ENCODE peak calls at places on chromosomes 1 and 21, in four cellular contexts. S is AG04450, R is MCF 10A, Y is heart right ventricle. A is an unnamed sample.

GRCh38 chr21:33988237-33988835 is 72.7 kb upstream of the ATP5PO start:
- DNase-seq in Y (no peak), R (no peak), S (no peak), A (no peak)

GRCh38 chr1:35851175-35851869 is 31.7 kb upstream of the AGO1 start:
- DNase-seq in S (peak; percentile 27), Y (no peak), R (no peak), A (no peak)

GRCh38 chr1:115744876-115745275 is 23.6 kb downstream of the CASQ2 start:
- DNase-seq in R (no peak), S (no peak), Y (no peak), A (no peak)

GRCh38 chr21:41199588-41199987 is 31.6 kb downstream of the BACE2 start:
- DNase-seq in Y (no peak), R (no peak), S (no peak), A (no peak)

GRCh38 chr1:64183985-64184440 is 19.4 kb upstream of the UBE2U start:
- DNase-seq in Y (no peak), R (peak; percentile 80), S (no peak), A (no peak)

GRCh38 chr1:106517218-106517617 is 539.3 kb upstream of the PRMT6 start:
- DNase-seq in R (no peak), Y (no peak), S (no peak), A (no peak)

GRCh38 chr1:204493882-204494280 is 724 bp downstream of the PIK3C2B start:
- DNase-seq in Y (peak; percentile 57), R (no peak), S (no peak), A (no peak)

GRCh38 chr1:238176441-238176840 is 285.7 kb upstream of the ZP4 start:
- DNase-seq in Y (no peak), R (no peak), S (no peak), A (no peak)

GRCh38 chr21:42515708-42516502 is 2.3 kb downstream of the SLC37A1 start:
- DNase-seq in S (no peak), R (peak; percentile 6), Y (no peak), A (no peak)

GRCh38 chr1:29513357-29513756 is 277.0 kb downstream of the PTPRU start:
- DNase-seq in Y (peak; percentile 23), S (peak; percentile 51), R (peak; percentile 78), A (peak; percentile 24)

GRCh38 chr21:45050786-45051489 is 23.4 kb upstream of the ADARB1 start:
- DNase-seq in S (peak; percentile 92), R (no peak), Y (no peak), A (no peak)

GRCh38 chr1:231806623-231807470 is 180.3 kb downstream of the DISC1 start:
- DNase-seq in S (no peak), R (peak; percentile 92), Y (no peak), A (peak; percentile 57)

GRCh38 chr1:159889821-159890252 is 10.1 kb downstream of the CFAP45 start:
- DNase-seq in Y (peak; percentile 79), R (peak; percentile 96), S (peak; percentile 78), A (no peak)

GRCh38 chr1:230317823-230318819 is 108.0 kb downstream of the PGBD5 start:
- DNase-seq in Y (no peak), S (no peak), R (peak; percentile 73), A (no peak)

GRCh38 chr1:210516092-210516491 is 187.4 kb downstream of the HHAT start:
- DNase-seq in R (no peak), Y (no peak), S (no peak), A (no peak)

GRCh38 chr1:164842891-164843290 is 283.9 kb downstream of the PBX1 start:
- DNase-seq in R (no peak), S (no peak), Y (no peak), A (no peak)

GRCh38 chr1:36950588-36950987 is 83.7 kb downstream of the GRIK3 start:
- DNase-seq in Y (no peak), R (no peak), S (no peak), A (no peak)

GRCh38 chr1:246728311-246728710 is 4.1 kb downstream of the SCCPDH start:
- DNase-seq in Y (no peak), R (no peak), S (no peak), A (no peak)

GRCh38 chr1:26278303-26278702 is 1.6 kb upstream of the SH3BGRL3 start:
- DNase-seq in S (no peak), R (peak; percentile 86), Y (no peak), A (peak; percentile 26)

GRCh38 chr1:238101923-238102322 is 211.2 kb upstream of the ZP4 start:
- DNase-seq in Y (no peak), R (no peak), S (no peak), A (no peak)

GRCh38 chr1:105087496-105087895 is 1337.8 kb downstream of the AMY1C start:
- DNase-seq in R (peak; percentile 63), Y (no peak), S (no peak), A (no peak)

GRCh38 chr1:180908084-180908765 is 4.5 kb upstream of the KIAA1614 start:
- DNase-seq in Y (no peak), R (no peak), S (no peak), A (no peak)

GRCh38 chr1:44613932-44614331 is 60.3 kb downstream of the TMEM53 start:
- DNase-seq in S (no peak), Y (no peak), R (no peak), A (no peak)
- TF ChIP-seq CTCF in S (no peak), Y (no peak), R (no peak), A (no peak)

DNA sequence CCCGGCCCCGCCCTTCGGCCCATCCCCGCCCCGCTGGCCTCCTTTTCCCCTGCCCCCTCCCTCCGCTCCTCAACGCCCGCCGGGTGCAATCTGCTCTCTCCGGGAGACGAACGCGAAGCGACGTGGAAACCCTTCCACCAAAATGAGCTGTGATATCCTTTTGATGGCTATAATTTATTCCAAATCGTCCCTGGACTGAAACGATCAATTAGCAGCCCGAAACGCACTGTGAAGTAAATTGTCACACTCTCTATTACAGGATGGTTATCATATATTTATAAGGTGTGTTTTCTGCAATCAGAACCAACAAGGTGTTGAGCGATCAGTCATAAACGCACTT is 134.6 kb upstream of the BARHL2 start:
- DNase-seq in S (no peak), Y (no peak), R (no peak), A (no peak)
- TF ChIP-seq CTCF in S (no peak), Y (no peak), R (no peak), A (peak; percentile 43)

GRCh38 chr1:39173119-39173994 is 31.1 kb upstream of the MACF1 start:
- DNase-seq in Y (no peak), R (no peak), S (no peak), A (no peak)
- TF ChIP-seq CTCF in Y (no peak), R (peak; percentile 12), S (no peak), A (no peak)

DNA sequence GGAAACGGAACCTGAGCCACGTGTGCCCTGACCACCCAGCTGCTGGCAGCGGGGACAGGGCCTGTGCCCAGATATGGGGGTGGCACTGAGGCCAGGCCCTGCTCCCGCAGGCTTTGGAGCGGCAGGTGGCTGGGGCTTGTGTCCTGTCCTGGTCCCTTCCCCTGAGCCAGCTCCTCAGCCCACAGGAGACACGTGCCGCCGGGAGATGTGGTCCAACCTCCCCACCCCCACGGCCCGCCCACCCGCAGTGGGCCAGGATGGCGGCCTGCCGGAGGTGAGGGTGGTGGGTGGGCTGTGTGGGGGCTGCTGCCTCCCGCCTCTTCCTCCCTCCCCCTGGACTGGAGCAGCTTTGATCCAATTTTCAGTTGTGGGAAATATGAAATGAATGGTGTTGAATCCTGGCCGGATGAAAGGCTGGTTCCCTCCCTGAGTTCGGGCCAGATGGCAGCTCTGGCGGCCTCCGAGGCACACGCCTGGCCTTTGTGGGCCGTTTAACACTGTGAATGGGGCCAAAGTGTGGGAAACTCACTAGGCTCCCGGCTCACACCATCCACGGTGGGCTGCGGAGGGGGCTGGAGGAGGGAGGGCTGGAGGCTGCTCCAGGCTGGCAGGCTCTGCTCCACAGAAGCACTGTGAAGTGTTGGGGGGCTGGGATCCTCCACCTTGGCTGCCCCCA is 2.6 kb upstream of the HES5 start:
- DNase-seq in Y (no peak), S (no peak), R (no peak), A (no peak)
- TF ChIP-seq CTCF in Y (no peak), S (no peak), R (no peak), A (no peak)

DNA sequence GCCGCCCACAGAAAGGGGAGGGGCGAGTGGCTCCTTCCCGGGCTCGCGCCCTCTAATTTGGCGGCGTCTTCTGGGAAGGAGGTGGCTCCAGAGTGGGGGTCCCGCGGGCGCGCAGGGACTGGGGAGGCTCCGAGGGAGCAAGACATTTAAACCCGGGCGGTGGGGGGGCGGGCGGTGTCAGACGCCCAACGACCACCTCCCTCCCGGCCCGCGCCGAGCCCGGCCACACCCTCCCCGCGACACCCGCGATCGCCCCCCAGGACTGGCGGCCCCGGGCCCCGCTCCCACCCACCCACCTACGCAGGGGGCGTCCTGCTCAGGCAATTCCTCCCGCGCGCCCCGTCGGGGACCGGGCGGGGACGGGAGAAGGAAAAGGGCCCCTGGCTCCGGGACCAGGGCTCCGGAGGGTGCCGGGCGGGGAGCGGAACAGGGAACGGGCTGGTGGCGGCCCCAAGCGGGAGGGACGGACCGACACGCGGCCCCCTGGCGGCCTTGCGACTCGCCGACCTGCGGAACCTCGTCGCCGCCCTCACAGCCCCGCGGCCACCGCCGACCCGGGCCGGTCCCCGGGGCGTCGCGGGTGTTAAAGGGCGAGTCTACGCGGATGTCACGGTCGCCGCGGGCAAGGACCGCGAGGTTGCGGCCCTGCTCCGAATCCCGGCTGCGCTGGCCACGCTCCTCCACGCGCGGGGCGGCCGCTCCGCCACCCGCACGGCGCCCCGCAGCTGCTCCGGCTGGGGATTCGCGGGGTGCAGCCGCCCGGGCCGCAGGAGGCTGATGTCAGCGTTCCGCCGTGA is 94.0 kb upstream of the FMN2 start:
- DNase-seq in R (no peak), Y (no peak), S (no peak), A (peak; percentile 10)
- TF ChIP-seq CTCF in R (no peak), Y (no peak), S (peak; percentile 13), A (peak; percentile 23)

DNA sequence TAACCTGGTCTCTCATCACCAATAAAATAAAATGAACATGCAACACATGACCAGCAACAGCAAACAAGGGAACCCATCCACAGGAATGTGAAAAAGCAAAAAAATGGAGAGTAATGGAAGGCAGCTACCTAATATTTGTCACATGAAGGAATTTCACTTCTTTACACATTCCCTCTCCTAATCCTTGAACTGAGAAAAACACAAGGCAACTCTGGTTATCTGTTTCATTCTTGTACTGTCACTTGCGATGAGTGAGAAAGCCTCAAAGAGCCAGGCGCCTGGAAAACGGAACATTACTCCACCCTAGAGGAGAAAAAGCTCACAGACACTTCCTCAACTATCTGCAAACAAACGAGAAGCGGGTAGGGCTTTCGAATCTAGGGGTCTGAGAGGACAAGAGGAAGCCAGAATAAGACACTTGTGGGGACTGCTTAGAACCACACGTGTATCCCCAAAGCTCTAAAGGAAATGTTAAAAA is 13.8 kb downstream of the HSF2BP start:
- DNase-seq in S (peak; percentile 42), Y (peak; percentile 69), R (peak; percentile 88), A (peak; percentile 47)
- TF ChIP-seq CTCF in S (peak; percentile 76), Y (peak; percentile 60), R (peak; percentile 56), A (no peak)

DNA sequence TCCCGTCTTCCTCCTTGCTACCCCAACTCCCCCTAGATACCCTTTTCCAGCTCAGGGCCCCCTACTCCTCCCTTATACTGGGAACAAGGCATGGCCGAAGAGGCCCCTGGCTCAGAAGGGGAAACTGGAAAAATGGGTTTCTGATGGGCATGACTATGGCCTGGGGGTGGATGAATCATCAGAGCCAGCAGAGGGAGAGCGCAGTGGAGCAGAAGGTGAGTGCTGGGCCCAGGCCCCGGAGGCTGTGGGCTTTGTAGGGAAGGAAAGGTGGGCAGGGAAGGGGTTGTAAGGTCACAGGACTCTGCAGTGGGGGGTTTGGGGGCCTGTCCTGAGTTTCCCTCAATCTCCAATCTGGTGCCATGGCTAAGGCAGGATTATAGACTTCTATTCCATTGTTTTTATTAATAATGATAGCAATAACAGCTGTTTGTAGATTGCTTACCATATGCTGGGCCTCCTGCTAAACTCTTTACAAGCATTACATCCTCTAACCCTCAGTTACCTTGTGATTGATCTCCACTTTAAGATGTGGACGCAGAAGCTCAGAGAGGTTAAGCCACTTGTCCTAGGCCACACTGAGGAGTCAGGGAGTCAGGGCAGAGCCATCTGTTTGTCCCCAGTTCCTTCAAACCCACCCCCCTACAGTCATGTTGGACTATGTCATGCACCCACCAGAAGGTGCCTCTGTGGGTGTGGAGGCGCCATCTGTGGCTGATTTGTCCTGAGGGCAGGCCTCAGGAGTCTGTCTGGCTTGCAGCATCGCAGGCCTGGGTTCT is 36.2 kb upstream of the ZNF362 start:
- DNase-seq in Y (no peak), S (no peak), R (peak; percentile 84), A (no peak)
- TF ChIP-seq CTCF in Y (no peak), S (no peak), R (no peak), A (no peak)

A was measured in activated CD8-positive, alpha-beta T cell treated with anti-CD3 and anti-CD28 coated beads for 36 hours.